ENCODE peak calls at places on chromosomes 6 and 20, in eight cellular contexts. G, C, D, F, Q, W, E and Z are unnamed samples.

GRCh38 chr20:59134182-59134581 is 29.4 kb upstream of the ZNF831 start:
- DNase-seq in G (no peak), C (no peak), D (no peak), F (no peak), Q (no peak), W (no peak), E (no peak), Z (no peak)

GRCh38 chr6:44263357-44264100 is 1.8 kb downstream of the NFKBIE start:
- DNase-seq in G (no peak), C (no peak), D (peak; percentile 55), F (no peak), Q (no peak), W (no peak), E (peak; percentile 40), Z (no peak)

GRCh38 chr6:13538084-13538483 is 36.3 kb upstream of the SIRT5 start:
- DNase-seq in G (no peak), C (no peak), D (peak; percentile 61), F (no peak), Q (no peak), W (no peak), E (peak; percentile 69), Z (no peak)

GRCh38 chr6:44302856-44303255 is 10.3 kb downstream of the AARS2 start:
- DNase-seq in G (no peak), C (no peak), D (no peak), F (no peak), Q (no peak), W (peak; percentile 59), E (no peak), Z (no peak)

GRCh38 chr6:26029857-26030653 is 57.2 kb upstream of the HFE start:
- DNase-seq in G (no peak), C (no peak), D (no peak), F (no peak), Q (no peak), W (no peak), E (peak; percentile 78), Z (no peak)

GRCh38 chr20:61037498-61037897 is 214.6 kb upstream of the CDH4 start:
- DNase-seq in G (no peak), C (no peak), D (no peak), F (no peak), Q (no peak), W (no peak), E (no peak), Z (no peak)

GRCh38 chr6:154386848-154387717 is 30.5 kb upstream of the IPCEF1 start:
- DNase-seq in G (no peak), C (no peak), D (peak; percentile 97), F (no peak), Q (no peak), W (no peak), E (no peak), Z (no peak)

GRCh38 chr6:149236584-149236983 is 80.9 kb upstream of the TAB2 start:
- DNase-seq in G (no peak), C (no peak), D (no peak), F (no peak), Q (no peak), W (no peak), E (no peak), Z (no peak)

GRCh38 chr6:22752522-22752921 is 183.2 kb downstream of the HDGFL1 start:
- DNase-seq in G (no peak), C (no peak), D (no peak), F (no peak), Q (no peak), W (no peak), E (no peak), Z (no peak)

GRCh38 chr20:9615766-9616454 is 101.5 kb downstream of the LAMP5 start:
- DNase-seq in G (no peak), C (no peak), D (no peak), F (no peak), Q (no peak), W (no peak), E (peak; percentile 86), Z (no peak)

GRCh38 chr6:163946437-163946836 is 531.9 kb downstream of the QKI start:
- DNase-seq in G (no peak), C (no peak), D (no peak), F (no peak), Q (no peak), W (no peak), E (no peak), Z (no peak)

GRCh38 chr20:57621426-57622200 is 1.4 kb upstream of the ZBP1 start:
- DNase-seq in G (no peak), C (no peak), D (no peak), F (no peak), Q (no peak), W (peak; percentile 51), E (no peak), Z (no peak)

GRCh38 chr6:26205161-26205624 is 118.0 kb downstream of the HFE start:
- DNase-seq in G (peak; percentile 65), C (peak; percentile 41), D (peak; percentile 91), F (no peak), Q (peak; percentile 87), W (peak; percentile 88), E (peak; percentile 92), Z (peak; percentile 90)

GRCh38 chr6:6591778-6592388 is 3.4 kb downstream of the LY86 start:
- DNase-seq in G (no peak), C (peak; percentile 42), D (no peak), F (no peak), Q (no peak), W (no peak), E (peak; percentile 88), Z (no peak)

GRCh38 chr20:50130346-50130703 is 17.4 kb upstream of the UBE2V1 start:
- DNase-seq in G (no peak), C (no peak), D (peak; percentile 33), F (no peak), Q (no peak), W (no peak), E (no peak), Z (no peak)

GRCh38 chr6:33700391-33701050 is 11.0 kb downstream of the UQCC2 start:
- DNase-seq in G (peak; percentile 86), C (peak; percentile 61), D (peak; percentile 70), F (no peak), Q (no peak), W (no peak), E (peak; percentile 87), Z (peak; percentile 61)

GRCh38 chr6:107435798-107436197 is 23.6 kb downstream of the PDSS2 start:
- DNase-seq in G (no peak), C (no peak), D (peak; percentile 54), F (no peak), Q (no peak), W (no peak), E (no peak), Z (no peak)

GRCh38 chr6:122459240-122459639 is 12.4 kb downstream of the SERINC1 start:
- DNase-seq in G (no peak), C (no peak), D (peak; percentile 22), F (no peak), Q (no peak), W (no peak), E (no peak), Z (no peak)
- TF ChIP-seq CTCF in G (no peak), C (no peak), D (no peak), F (no peak), Q (no peak), W (no peak), E (no peak), Z (no peak)

GRCh38 chr20:33501000-33501399 is 11.1 kb downstream of the CBFA2T2 start:
- DNase-seq in G (no peak), C (no peak), D (no peak), F (no peak), Q (no peak), W (no peak), E (no peak), Z (no peak)
- TF ChIP-seq CTCF in G (no peak), C (no peak), D (no peak), F (no peak), Q (no peak), W (no peak), E (no peak), Z (no peak)

DNA sequence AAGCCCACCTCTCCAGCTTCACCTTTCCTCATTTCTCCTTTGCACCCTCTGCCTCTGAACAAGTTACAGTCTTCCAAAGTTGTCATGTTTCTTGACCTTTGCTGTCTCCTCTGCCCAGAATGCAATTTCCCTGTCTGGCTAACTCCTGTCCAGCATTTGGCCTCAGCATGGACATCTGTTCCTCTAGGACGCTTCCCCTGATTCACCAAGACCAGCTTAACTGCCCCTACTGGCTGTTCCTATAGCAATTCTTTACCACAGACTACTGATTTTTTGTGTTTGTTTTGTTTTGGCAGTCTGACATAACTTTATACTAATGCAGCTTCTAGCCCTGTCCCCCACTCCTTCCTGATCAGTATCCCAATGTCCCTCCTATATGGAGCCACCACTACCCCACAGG is 13.4 kb downstream of the GNL1 start:
- DNase-seq in G (no peak), C (no peak), D (peak; percentile 63), F (no peak), Q (no peak), W (no peak), E (no peak), Z (no peak)
- TF ChIP-seq CTCF in G (no peak), C (no peak), D (peak; percentile 18), F (no peak), Q (no peak), W (no peak), E (peak; percentile 16), Z (no peak)

DNA sequence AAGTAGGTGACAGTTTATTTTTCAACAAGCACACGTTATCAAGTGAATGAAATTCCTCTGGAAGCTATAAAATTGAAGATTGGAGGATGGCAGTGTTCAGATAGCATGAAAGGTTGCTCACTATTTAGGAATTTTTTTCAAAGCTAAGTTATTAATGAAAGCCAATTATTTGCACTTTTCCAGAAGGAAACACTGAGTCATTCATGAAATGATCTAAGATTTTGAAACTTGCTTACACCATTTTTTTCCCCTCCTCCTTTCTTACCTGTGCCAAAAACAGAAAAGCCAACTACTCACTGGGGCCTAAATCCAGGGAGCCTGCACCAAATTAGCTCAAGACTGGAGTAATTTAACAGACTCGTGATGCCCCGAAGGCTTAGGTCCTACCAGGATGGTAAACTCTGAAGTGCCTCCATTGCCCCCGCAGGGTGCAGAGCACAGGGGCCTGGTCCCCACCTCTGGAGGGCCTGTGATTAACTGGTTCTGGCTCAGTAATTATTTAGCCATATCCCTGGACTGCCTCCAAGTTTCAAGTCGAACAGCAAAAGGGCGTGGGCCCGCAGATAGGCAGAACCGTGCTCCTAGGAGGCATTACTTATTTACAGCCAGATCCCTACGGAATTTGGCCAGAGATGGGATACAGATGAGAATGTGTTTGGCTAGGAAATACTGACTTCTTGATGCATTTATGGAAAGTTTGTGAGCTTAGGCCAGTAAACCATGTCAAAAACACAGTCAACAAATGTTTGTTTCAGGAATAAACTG is 28.0 kb upstream of the ZNF217 start:
- DNase-seq in G (no peak), C (peak; percentile 56), D (peak; percentile 82), F (no peak), Q (peak; percentile 50), W (peak; percentile 77), E (peak; percentile 45), Z (peak; percentile 45)
- TF ChIP-seq CTCF in G (no peak), C (no peak), D (no peak), F (no peak), Q (no peak), W (no peak), E (peak; percentile 17), Z (no peak)